ENCODE peak calls at places on chromosome 15, in nine cellular contexts. One of them, this sample, is unnamed.
A peak's percentile ranks its signal among the peaks of the same experiment; 100 is the strongest.

GRCh38 chr15:64610257-64610919 is 150.0 kb downstream of the ZNF609 start:
- DNase-seq in aorta: no peak
- DNase-seq in effector memory CD8-positive, alpha-beta T cell: no peak
- DNase-seq in NCI-H345: no peak
- DNase-seq in SJSA1: no peak
- DNase-seq in stimulated activated naive CD8-positive, alpha-beta T cell treated with anti-CD3 and anti-CD28 coated beads, Interleukin-15, Interleukin-2, amounts not matched to agents 100 U/mL and 50 U/mL, for 24 hours: no peak
- DNase-seq in astrocyte of the cerebellum: no peak
- DNase-seq in activated T-helper 9 cell treated with anti-CD3 and anti-CD28 coated beads, Interleukin-2, amount 50 U/mL, for 16 hours: no peak
- DNase-seq in NCI-H2029: no peak
- DNase-seq in this sample: no peak

GRCh38 chr15:52021128-52021671 is 2.2 kb downstream of the MAPK6 start:
- DNase-seq in NCI-H2029: no peak
- DNase-seq in SJSA1: peak; percentile 86
- DNase-seq in stimulated activated naive CD8-positive, alpha-beta T cell treated with anti-CD3 and anti-CD28 coated beads, Interleukin-15, Interleukin-2, amounts not matched to agents 100 U/mL and 50 U/mL, for 24 hours: peak; percentile 65
- DNase-seq in astrocyte of the cerebellum: peak; percentile 77
- DNase-seq in activated T-helper 9 cell treated with anti-CD3 and anti-CD28 coated beads, Interleukin-2, amount 50 U/mL, for 16 hours: peak; percentile 52
- DNase-seq in effector memory CD8-positive, alpha-beta T cell: peak; percentile 29
- DNase-seq in aorta: peak; percentile 62
- DNase-seq in NCI-H345: peak; percentile 1
- DNase-seq in this sample: no peak

GRCh38 chr15:98592136-98592535 is 56.2 kb upstream of the IGF1R start:
- DNase-seq in stimulated activated naive CD8-positive, alpha-beta T cell treated with anti-CD3 and anti-CD28 coated beads, Interleukin-15, Interleukin-2, amounts not matched to agents 100 U/mL and 50 U/mL, for 24 hours: no peak
- DNase-seq in aorta: no peak
- DNase-seq in NCI-H345: no peak
- DNase-seq in SJSA1: peak; percentile 36
- DNase-seq in NCI-H2029: no peak
- DNase-seq in activated T-helper 9 cell treated with anti-CD3 and anti-CD28 coated beads, Interleukin-2, amount 50 U/mL, for 16 hours: no peak
- DNase-seq in effector memory CD8-positive, alpha-beta T cell: no peak
- DNase-seq in astrocyte of the cerebellum: no peak
- DNase-seq in this sample: no peak

GRCh38 chr15:77032647-77033416 is 37.9 kb downstream of the PSTPIP1 start:
- DNase-seq in activated T-helper 9 cell treated with anti-CD3 and anti-CD28 coated beads, Interleukin-2, amount 50 U/mL, for 16 hours: no peak
- DNase-seq in effector memory CD8-positive, alpha-beta T cell: no peak
- DNase-seq in NCI-H2029: no peak
- DNase-seq in aorta: peak; percentile 34
- DNase-seq in SJSA1: no peak
- DNase-seq in NCI-H345: no peak
- DNase-seq in astrocyte of the cerebellum: no peak
- DNase-seq in stimulated activated naive CD8-positive, alpha-beta T cell treated with anti-CD3 and anti-CD28 coated beads, Interleukin-15, Interleukin-2, amounts not matched to agents 100 U/mL and 50 U/mL, for 24 hours: peak; percentile 3
- DNase-seq in this sample: no peak

GRCh38 chr15:67670647-67671305 is 128.3 kb downstream of the MAP2K5 start:
- DNase-seq in NCI-H2029: no peak
- DNase-seq in NCI-H345: no peak
- DNase-seq in SJSA1: no peak
- DNase-seq in aorta: no peak
- DNase-seq in activated T-helper 9 cell treated with anti-CD3 and anti-CD28 coated beads, Interleukin-2, amount 50 U/mL, for 16 hours: no peak
- DNase-seq in astrocyte of the cerebellum: no peak
- DNase-seq in effector memory CD8-positive, alpha-beta T cell: no peak
- DNase-seq in stimulated activated naive CD8-positive, alpha-beta T cell treated with anti-CD3 and anti-CD28 coated beads, Interleukin-15, Interleukin-2, amounts not matched to agents 100 U/mL and 50 U/mL, for 24 hours: no peak
- DNase-seq in this sample: no peak

GRCh38 chr15:101384276-101384675 is 89.2 kb upstream of the SNRPA1 start:
- DNase-seq in activated T-helper 9 cell treated with anti-CD3 and anti-CD28 coated beads, Interleukin-2, amount 50 U/mL, for 16 hours: no peak
- DNase-seq in aorta: no peak
- DNase-seq in stimulated activated naive CD8-positive, alpha-beta T cell treated with anti-CD3 and anti-CD28 coated beads, Interleukin-15, Interleukin-2, amounts not matched to agents 100 U/mL and 50 U/mL, for 24 hours: no peak
- DNase-seq in effector memory CD8-positive, alpha-beta T cell: no peak
- DNase-seq in NCI-H345: no peak
- DNase-seq in astrocyte of the cerebellum: no peak
- DNase-seq in SJSA1: no peak
- DNase-seq in NCI-H2029: no peak
- DNase-seq in this sample: no peak

GRCh38 chr15:73704869-73705645 is 20.9 kb downstream of the CD276 start:
- DNase-seq in NCI-H2029: no peak
- DNase-seq in SJSA1: peak; percentile 69
- DNase-seq in astrocyte of the cerebellum: no peak
- DNase-seq in stimulated activated naive CD8-positive, alpha-beta T cell treated with anti-CD3 and anti-CD28 coated beads, Interleukin-15, Interleukin-2, amounts not matched to agents 100 U/mL and 50 U/mL, for 24 hours: peak; percentile 75
- DNase-seq in activated T-helper 9 cell treated with anti-CD3 and anti-CD28 coated beads, Interleukin-2, amount 50 U/mL, for 16 hours: peak; percentile 45
- DNase-seq in effector memory CD8-positive, alpha-beta T cell: peak; percentile 51
- DNase-seq in aorta: peak; percentile 66
- DNase-seq in NCI-H345: peak; percentile 34
- DNase-seq in this sample: peak; percentile 33

GRCh38 chr15:32861741-32862140 is 143.9 kb downstream of the GREM1 start:
- DNase-seq in aorta: peak; percentile 65
- DNase-seq in astrocyte of the cerebellum: peak; percentile 86
- DNase-seq in activated T-helper 9 cell treated with anti-CD3 and anti-CD28 coated beads, Interleukin-2, amount 50 U/mL, for 16 hours: no peak
- DNase-seq in NCI-H2029: no peak
- DNase-seq in NCI-H345: no peak
- DNase-seq in stimulated activated naive CD8-positive, alpha-beta T cell treated with anti-CD3 and anti-CD28 coated beads, Interleukin-15, Interleukin-2, amounts not matched to agents 100 U/mL and 50 U/mL, for 24 hours: no peak
- DNase-seq in effector memory CD8-positive, alpha-beta T cell: no peak
- DNase-seq in SJSA1: peak; percentile 83
- DNase-seq in this sample: no peak

GRCh38 chr15:66291816-66292215 is 1.6 kb upstream of the DIS3L start:
- DNase-seq in aorta: no peak
- DNase-seq in SJSA1: no peak
- DNase-seq in activated T-helper 9 cell treated with anti-CD3 and anti-CD28 coated beads, Interleukin-2, amount 50 U/mL, for 16 hours: no peak
- DNase-seq in NCI-H345: no peak
- DNase-seq in astrocyte of the cerebellum: no peak
- DNase-seq in effector memory CD8-positive, alpha-beta T cell: no peak
- DNase-seq in NCI-H2029: no peak
- DNase-seq in stimulated activated naive CD8-positive, alpha-beta T cell treated with anti-CD3 and anti-CD28 coated beads, Interleukin-15, Interleukin-2, amounts not matched to agents 100 U/mL and 50 U/mL, for 24 hours: no peak
- DNase-seq in this sample: no peak

GRCh38 chr15:72229947-72230196 is 1.1 kb downstream of the PKM start:
- DNase-seq in NCI-H2029: no peak
- DNase-seq in effector memory CD8-positive, alpha-beta T cell: no peak
- DNase-seq in NCI-H345: no peak
- DNase-seq in activated T-helper 9 cell treated with anti-CD3 and anti-CD28 coated beads, Interleukin-2, amount 50 U/mL, for 16 hours: no peak
- DNase-seq in astrocyte of the cerebellum: no peak
- DNase-seq in stimulated activated naive CD8-positive, alpha-beta T cell treated with anti-CD3 and anti-CD28 coated beads, Interleukin-15, Interleukin-2, amounts not matched to agents 100 U/mL and 50 U/mL, for 24 hours: no peak
- DNase-seq in aorta: no peak
- DNase-seq in SJSA1: no peak
- DNase-seq in this sample: no peak

GRCh38 chr15:84839714-84840113 is 22.6 kb downstream of the ALPK3 start:
- DNase-seq in stimulated activated naive CD8-positive, alpha-beta T cell treated with anti-CD3 and anti-CD28 coated beads, Interleukin-15, Interleukin-2, amounts not matched to agents 100 U/mL and 50 U/mL, for 24 hours: no peak
- DNase-seq in activated T-helper 9 cell treated with anti-CD3 and anti-CD28 coated beads, Interleukin-2, amount 50 U/mL, for 16 hours: no peak
- DNase-seq in NCI-H2029: no peak
- DNase-seq in SJSA1: no peak
- DNase-seq in NCI-H345: no peak
- DNase-seq in aorta: no peak
- DNase-seq in astrocyte of the cerebellum: no peak
- DNase-seq in effector memory CD8-positive, alpha-beta T cell: no peak
- DNase-seq in this sample: no peak

GRCh38 chr15:52115598-52116427 is 3.2 kb upstream of the BCL2L10 start:
- DNase-seq in aorta: no peak
- DNase-seq in NCI-H345: no peak
- DNase-seq in NCI-H2029: no peak
- DNase-seq in effector memory CD8-positive, alpha-beta T cell: no peak
- DNase-seq in stimulated activated naive CD8-positive, alpha-beta T cell treated with anti-CD3 and anti-CD28 coated beads, Interleukin-15, Interleukin-2, amounts not matched to agents 100 U/mL and 50 U/mL, for 24 hours: no peak
- DNase-seq in SJSA1: no peak
- DNase-seq in astrocyte of the cerebellum: no peak
- DNase-seq in activated T-helper 9 cell treated with anti-CD3 and anti-CD28 coated beads, Interleukin-2, amount 50 U/mL, for 16 hours: no peak
- DNase-seq in this sample: peak; percentile 11

GRCh38 chr15:38843736-38844590 is 279.3 kb upstream of the RASGRP1 start:
- DNase-seq in NCI-H2029: no peak
- DNase-seq in effector memory CD8-positive, alpha-beta T cell: no peak
- DNase-seq in activated T-helper 9 cell treated with anti-CD3 and anti-CD28 coated beads, Interleukin-2, amount 50 U/mL, for 16 hours: no peak
- DNase-seq in stimulated activated naive CD8-positive, alpha-beta T cell treated with anti-CD3 and anti-CD28 coated beads, Interleukin-15, Interleukin-2, amounts not matched to agents 100 U/mL and 50 U/mL, for 24 hours: no peak
- DNase-seq in aorta: no peak
- DNase-seq in astrocyte of the cerebellum: no peak
- DNase-seq in SJSA1: peak; percentile 72
- DNase-seq in NCI-H345: no peak
- DNase-seq in this sample: no peak

GRCh38 chr15:40246496-40247275 is 7.8 kb downstream of the PAK6 start:
- DNase-seq in SJSA1: no peak
- DNase-seq in aorta: peak; percentile 32
- DNase-seq in NCI-H2029: no peak
- DNase-seq in activated T-helper 9 cell treated with anti-CD3 and anti-CD28 coated beads, Interleukin-2, amount 50 U/mL, for 16 hours: no peak
- DNase-seq in effector memory CD8-positive, alpha-beta T cell: no peak
- DNase-seq in stimulated activated naive CD8-positive, alpha-beta T cell treated with anti-CD3 and anti-CD28 coated beads, Interleukin-15, Interleukin-2, amounts not matched to agents 100 U/mL and 50 U/mL, for 24 hours: no peak
- DNase-seq in astrocyte of the cerebellum: no peak
- DNase-seq in NCI-H345: no peak
- DNase-seq in this sample: no peak

GRCh38 chr15:39392469-39393047 is 188.3 kb upstream of the THBS1 start:
- DNase-seq in stimulated activated naive CD8-positive, alpha-beta T cell treated with anti-CD3 and anti-CD28 coated beads, Interleukin-15, Interleukin-2, amounts not matched to agents 100 U/mL and 50 U/mL, for 24 hours: no peak
- DNase-seq in NCI-H2029: no peak
- DNase-seq in aorta: no peak
- DNase-seq in effector memory CD8-positive, alpha-beta T cell: no peak
- DNase-seq in SJSA1: no peak
- DNase-seq in NCI-H345: no peak
- DNase-seq in astrocyte of the cerebellum: no peak
- DNase-seq in activated T-helper 9 cell treated with anti-CD3 and anti-CD28 coated beads, Interleukin-2, amount 50 U/mL, for 16 hours: no peak
- DNase-seq in this sample: no peak

GRCh38 chr15:29844290-29844903 is 22.1 kb upstream of the TJP1 start:
- DNase-seq in astrocyte of the cerebellum: no peak
- DNase-seq in aorta: no peak
- DNase-seq in NCI-H345: no peak
- DNase-seq in stimulated activated naive CD8-positive, alpha-beta T cell treated with anti-CD3 and anti-CD28 coated beads, Interleukin-15, Interleukin-2, amounts not matched to agents 100 U/mL and 50 U/mL, for 24 hours: no peak
- DNase-seq in activated T-helper 9 cell treated with anti-CD3 and anti-CD28 coated beads, Interleukin-2, amount 50 U/mL, for 16 hours: no peak
- DNase-seq in NCI-H2029: no peak
- DNase-seq in SJSA1: no peak
- DNase-seq in effector memory CD8-positive, alpha-beta T cell: no peak
- DNase-seq in this sample: no peak

GRCh38 chr15:27045796-27046195 is 74.8 kb downstream of the GABRG3 start:
- DNase-seq in SJSA1: no peak
- DNase-seq in stimulated activated naive CD8-positive, alpha-beta T cell treated with anti-CD3 and anti-CD28 coated beads, Interleukin-15, Interleukin-2, amounts not matched to agents 100 U/mL and 50 U/mL, for 24 hours: no peak
- DNase-seq in NCI-H2029: no peak
- DNase-seq in aorta: no peak
- DNase-seq in effector memory CD8-positive, alpha-beta T cell: no peak
- DNase-seq in astrocyte of the cerebellum: no peak
- DNase-seq in NCI-H345: peak; percentile 44
- DNase-seq in activated T-helper 9 cell treated with anti-CD3 and anti-CD28 coated beads, Interleukin-2, amount 50 U/mL, for 16 hours: no peak
- DNase-seq in this sample: no peak

GRCh38 chr15:45169608-45170480 is 17.9 kb downstream of the SHF start:
- DNase-seq in SJSA1: no peak
- DNase-seq in NCI-H345: no peak
- DNase-seq in NCI-H2029: no peak
- DNase-seq in aorta: no peak
- DNase-seq in stimulated activated naive CD8-positive, alpha-beta T cell treated with anti-CD3 and anti-CD28 coated beads, Interleukin-15, Interleukin-2, amounts not matched to agents 100 U/mL and 50 U/mL, for 24 hours: no peak
- DNase-seq in effector memory CD8-positive, alpha-beta T cell: no peak
- DNase-seq in astrocyte of the cerebellum: no peak
- DNase-seq in activated T-helper 9 cell treated with anti-CD3 and anti-CD28 coated beads, Interleukin-2, amount 50 U/mL, for 16 hours: no peak
- DNase-seq in this sample: no peak

GRCh38 chr15:101652783-101653430 is 726 bp upstream of the TM2D3 start:
- DNase-seq in stimulated activated naive CD8-positive, alpha-beta T cell treated with anti-CD3 and anti-CD28 coated beads, Interleukin-15, Interleukin-2, amounts not matched to agents 100 U/mL and 50 U/mL, for 24 hours: peak; percentile 13
- DNase-seq in aorta: no peak
- DNase-seq in astrocyte of the cerebellum: no peak
- DNase-seq in SJSA1: peak; percentile 83
- DNase-seq in effector memory CD8-positive, alpha-beta T cell: no peak
- DNase-seq in activated T-helper 9 cell treated with anti-CD3 and anti-CD28 coated beads, Interleukin-2, amount 50 U/mL, for 16 hours: no peak
- DNase-seq in NCI-H345: no peak
- DNase-seq in NCI-H2029: no peak
- DNase-seq in this sample: peak; percentile 26

GRCh38 chr15:55151621-55152020 is 45.1 kb downstream of the RSL24D1 start:
- DNase-seq in effector memory CD8-positive, alpha-beta T cell: no peak
- DNase-seq in astrocyte of the cerebellum: no peak
- DNase-seq in NCI-H345: peak; percentile 28
- DNase-seq in NCI-H2029: peak; percentile 37
- DNase-seq in aorta: no peak
- DNase-seq in stimulated activated naive CD8-positive, alpha-beta T cell treated with anti-CD3 and anti-CD28 coated beads, Interleukin-15, Interleukin-2, amounts not matched to agents 100 U/mL and 50 U/mL, for 24 hours: no peak
- DNase-seq in SJSA1: no peak
- DNase-seq in activated T-helper 9 cell treated with anti-CD3 and anti-CD28 coated beads, Interleukin-2, amount 50 U/mL, for 16 hours: no peak
- DNase-seq in this sample: no peak

GRCh38 chr15:66644815-66645345 is 57.2 kb upstream of the SMAD6 start:
- DNase-seq in SJSA1: no peak
- DNase-seq in stimulated activated naive CD8-positive, alpha-beta T cell treated with anti-CD3 and anti-CD28 coated beads, Interleukin-15, Interleukin-2, amounts not matched to agents 100 U/mL and 50 U/mL, for 24 hours: no peak
- DNase-seq in activated T-helper 9 cell treated with anti-CD3 and anti-CD28 coated beads, Interleukin-2, amount 50 U/mL, for 16 hours: no peak
- DNase-seq in aorta: peak; percentile 41
- DNase-seq in NCI-H345: no peak
- DNase-seq in astrocyte of the cerebellum: no peak
- DNase-seq in NCI-H2029: no peak
- DNase-seq in effector memory CD8-positive, alpha-beta T cell: no peak
- DNase-seq in this sample: no peak

GRCh38 chr15:57878573-57878972 is 172.1 kb downstream of the POLR2M start:
- DNase-seq in activated T-helper 9 cell treated with anti-CD3 and anti-CD28 coated beads, Interleukin-2, amount 50 U/mL, for 16 hours: no peak
- DNase-seq in effector memory CD8-positive, alpha-beta T cell: no peak
- DNase-seq in SJSA1: no peak
- DNase-seq in NCI-H2029: no peak
- DNase-seq in NCI-H345: no peak
- DNase-seq in aorta: no peak
- DNase-seq in stimulated activated naive CD8-positive, alpha-beta T cell treated with anti-CD3 and anti-CD28 coated beads, Interleukin-15, Interleukin-2, amounts not matched to agents 100 U/mL and 50 U/mL, for 24 hours: no peak
- DNase-seq in astrocyte of the cerebellum: no peak
- DNase-seq in this sample: no peak

GRCh38 chr15:64288577-64288976 is 67.4 kb downstream of the CSNK1G1 start:
- DNase-seq in NCI-H345: no peak
- DNase-seq in aorta: no peak
- DNase-seq in stimulated activated naive CD8-positive, alpha-beta T cell treated with anti-CD3 and anti-CD28 coated beads, Interleukin-15, Interleukin-2, amounts not matched to agents 100 U/mL and 50 U/mL, for 24 hours: no peak
- DNase-seq in astrocyte of the cerebellum: no peak
- DNase-seq in NCI-H2029: no peak
- DNase-seq in SJSA1: no peak
- DNase-seq in activated T-helper 9 cell treated with anti-CD3 and anti-CD28 coated beads, Interleukin-2, amount 50 U/mL, for 16 hours: no peak
- DNase-seq in effector memory CD8-positive, alpha-beta T cell: no peak
- DNase-seq in this sample: no peak

GRCh38 chr15:101031203-101031602 is 112.0 kb downstream of the LRRK1 start:
- DNase-seq in aorta: peak; percentile 23
- DNase-seq in NCI-H2029: peak; percentile 30
- DNase-seq in activated T-helper 9 cell treated with anti-CD3 and anti-CD28 coated beads, Interleukin-2, amount 50 U/mL, for 16 hours: no peak
- DNase-seq in SJSA1: peak; percentile 66
- DNase-seq in NCI-H345: peak; percentile 34
- DNase-seq in stimulated activated naive CD8-positive, alpha-beta T cell treated with anti-CD3 and anti-CD28 coated beads, Interleukin-15, Interleukin-2, amounts not matched to agents 100 U/mL and 50 U/mL, for 24 hours: no peak
- DNase-seq in effector memory CD8-positive, alpha-beta T cell: no peak
- DNase-seq in astrocyte of the cerebellum: no peak
- DNase-seq in this sample: no peak

GRCh38 chr15:40006646-40007045 is 32.3 kb downstream of the SRP14 start:
- DNase-seq in NCI-H2029: no peak
- DNase-seq in stimulated activated naive CD8-positive, alpha-beta T cell treated with anti-CD3 and anti-CD28 coated beads, Interleukin-15, Interleukin-2, amounts not matched to agents 100 U/mL and 50 U/mL, for 24 hours: no peak
- DNase-seq in SJSA1: peak; percentile 54
- DNase-seq in NCI-H345: no peak
- DNase-seq in aorta: no peak
- DNase-seq in astrocyte of the cerebellum: peak; percentile 59
- DNase-seq in effector memory CD8-positive, alpha-beta T cell: no peak
- DNase-seq in activated T-helper 9 cell treated with anti-CD3 and anti-CD28 coated beads, Interleukin-2, amount 50 U/mL, for 16 hours: no peak
- DNase-seq in this sample: no peak

GRCh38 chr15:26882112-26882511 is 15.2 kb downstream of the GABRA5 start:
- DNase-seq in activated T-helper 9 cell treated with anti-CD3 and anti-CD28 coated beads, Interleukin-2, amount 50 U/mL, for 16 hours: no peak
- DNase-seq in effector memory CD8-positive, alpha-beta T cell: no peak
- DNase-seq in NCI-H345: no peak
- DNase-seq in aorta: no peak
- DNase-seq in stimulated activated naive CD8-positive, alpha-beta T cell treated with anti-CD3 and anti-CD28 coated beads, Interleukin-15, Interleukin-2, amounts not matched to agents 100 U/mL and 50 U/mL, for 24 hours: no peak
- DNase-seq in astrocyte of the cerebellum: no peak
- DNase-seq in SJSA1: no peak
- DNase-seq in NCI-H2029: no peak
- DNase-seq in this sample: no peak

GRCh38 chr15:66008920-66009572 is 139.8 kb downstream of the RAB11A start:
- DNase-seq in aorta: no peak
- DNase-seq in activated T-helper 9 cell treated with anti-CD3 and anti-CD28 coated beads, Interleukin-2, amount 50 U/mL, for 16 hours: no peak
- DNase-seq in stimulated activated naive CD8-positive, alpha-beta T cell treated with anti-CD3 and anti-CD28 coated beads, Interleukin-15, Interleukin-2, amounts not matched to agents 100 U/mL and 50 U/mL, for 24 hours: no peak
- DNase-seq in astrocyte of the cerebellum: no peak
- DNase-seq in NCI-H2029: no peak
- DNase-seq in NCI-H345: no peak
- DNase-seq in effector memory CD8-positive, alpha-beta T cell: no peak
- DNase-seq in SJSA1: no peak
- DNase-seq in this sample: no peak

GRCh38 chr15:35445891-35446290 is 100.1 kb downstream of the DPH6 start:
- DNase-seq in stimulated activated naive CD8-positive, alpha-beta T cell treated with anti-CD3 and anti-CD28 coated beads, Interleukin-15, Interleukin-2, amounts not matched to agents 100 U/mL and 50 U/mL, for 24 hours: no peak
- DNase-seq in effector memory CD8-positive, alpha-beta T cell: no peak
- DNase-seq in astrocyte of the cerebellum: no peak
- DNase-seq in NCI-H2029: no peak
- DNase-seq in NCI-H345: no peak
- DNase-seq in aorta: no peak
- DNase-seq in activated T-helper 9 cell treated with anti-CD3 and anti-CD28 coated beads, Interleukin-2, amount 50 U/mL, for 16 hours: no peak
- DNase-seq in SJSA1: no peak
- DNase-seq in this sample: no peak

GRCh38 chr15:68552773-68553172 is 26.0 kb upstream of the CORO2B start:
- DNase-seq in aorta: no peak
- DNase-seq in effector memory CD8-positive, alpha-beta T cell: no peak
- DNase-seq in stimulated activated naive CD8-positive, alpha-beta T cell treated with anti-CD3 and anti-CD28 coated beads, Interleukin-15, Interleukin-2, amounts not matched to agents 100 U/mL and 50 U/mL, for 24 hours: no peak
- DNase-seq in SJSA1: peak; percentile 57
- DNase-seq in astrocyte of the cerebellum: no peak
- DNase-seq in NCI-H2029: no peak
- DNase-seq in NCI-H345: peak; percentile 5
- DNase-seq in activated T-helper 9 cell treated with anti-CD3 and anti-CD28 coated beads, Interleukin-2, amount 50 U/mL, for 16 hours: no peak
- DNase-seq in this sample: peak; percentile 20